ENCODE peak calls at places on chromosomes 1 and 21, in nine cellular contexts. One of them, this sample, is unnamed.

GRCh38 chr1:24954631-24955030 is 24.6 kb upstream of the RUNX3 start:
- DNase-seq in AG10803: no peak
- DNase-seq in activated CD4-positive, alpha-beta T cell treated with anti-CD3 and anti-CD28 coated beads, Interleukin-2, amount 50 U/mL, for 4 hours: no peak
- DNase-seq in CD8-positive, alpha-beta memory T cell: peak
- DNase-seq in NCI-H748 treated with DMSO at 0.1 percent for 48 hours: no peak
- DNase-seq in NT2/D1: no peak
- DNase-seq in HTR-8/SVneo: no peak
- DNase-seq in AG04450: no peak
- DNase-seq in effector CD4-positive, alpha-beta T cell: no peak
- DNase-seq in this sample: no peak

GRCh38 chr1:199083680-199084079 is 444.8 kb downstream of the PTPRC start:
- DNase-seq in AG04450: peak
- DNase-seq in NT2/D1: no peak
- DNase-seq in NCI-H748 treated with DMSO at 0.1 percent for 48 hours: no peak
- DNase-seq in effector CD4-positive, alpha-beta T cell: no peak
- DNase-seq in HTR-8/SVneo: no peak
- DNase-seq in activated CD4-positive, alpha-beta T cell treated with anti-CD3 and anti-CD28 coated beads, Interleukin-2, amount 50 U/mL, for 4 hours: no peak
- DNase-seq in CD8-positive, alpha-beta memory T cell: no peak
- DNase-seq in AG10803: peak
- DNase-seq in this sample: no peak

GRCh38 chr21:35275776-35276175 is 226.7 kb upstream of the RUNX1 start:
- DNase-seq in AG04450: no peak
- DNase-seq in activated CD4-positive, alpha-beta T cell treated with anti-CD3 and anti-CD28 coated beads, Interleukin-2, amount 50 U/mL, for 4 hours: no peak
- DNase-seq in NT2/D1: no peak
- DNase-seq in HTR-8/SVneo: no peak
- DNase-seq in NCI-H748 treated with DMSO at 0.1 percent for 48 hours: no peak
- DNase-seq in CD8-positive, alpha-beta memory T cell: no peak
- DNase-seq in effector CD4-positive, alpha-beta T cell: no peak
- DNase-seq in AG10803: peak
- DNase-seq in this sample: no peak

GRCh38 chr1:23644555-23644866 is 47.1 kb upstream of the RPL11 start:
- DNase-seq in HTR-8/SVneo: no peak
- DNase-seq in effector CD4-positive, alpha-beta T cell: no peak
- DNase-seq in activated CD4-positive, alpha-beta T cell treated with anti-CD3 and anti-CD28 coated beads, Interleukin-2, amount 50 U/mL, for 4 hours: no peak
- DNase-seq in NT2/D1: no peak
- DNase-seq in NCI-H748 treated with DMSO at 0.1 percent for 48 hours: no peak
- DNase-seq in CD8-positive, alpha-beta memory T cell: no peak
- DNase-seq in AG04450: no peak
- DNase-seq in AG10803: no peak
- DNase-seq in this sample: no peak

GRCh38 chr1:175783126-175783722 is 39.8 kb upstream of the TNR start:
- DNase-seq in AG04450: no peak
- DNase-seq in AG10803: peak
- DNase-seq in activated CD4-positive, alpha-beta T cell treated with anti-CD3 and anti-CD28 coated beads, Interleukin-2, amount 50 U/mL, for 4 hours: no peak
- DNase-seq in HTR-8/SVneo: no peak
- DNase-seq in NCI-H748 treated with DMSO at 0.1 percent for 48 hours: no peak
- DNase-seq in effector CD4-positive, alpha-beta T cell: no peak
- DNase-seq in NT2/D1: no peak
- DNase-seq in CD8-positive, alpha-beta memory T cell: no peak
- DNase-seq in this sample: peak

GRCh38 chr1:30378023-30378596 is 345.3 kb downstream of the MATN1 start:
- DNase-seq in HTR-8/SVneo: no peak
- DNase-seq in activated CD4-positive, alpha-beta T cell treated with anti-CD3 and anti-CD28 coated beads, Interleukin-2, amount 50 U/mL, for 4 hours: no peak
- DNase-seq in effector CD4-positive, alpha-beta T cell: no peak
- DNase-seq in NT2/D1: no peak
- DNase-seq in AG10803: no peak
- DNase-seq in NCI-H748 treated with DMSO at 0.1 percent for 48 hours: no peak
- DNase-seq in AG04450: no peak
- DNase-seq in CD8-positive, alpha-beta memory T cell: no peak
- DNase-seq in this sample: no peak

GRCh38 chr1:2238361-2239055 is 10.4 kb downstream of the SKI start:
- DNase-seq in AG04450: no peak
- DNase-seq in CD8-positive, alpha-beta memory T cell: peak
- DNase-seq in NT2/D1: no peak
- DNase-seq in HTR-8/SVneo: no peak
- DNase-seq in effector CD4-positive, alpha-beta T cell: no peak
- DNase-seq in activated CD4-positive, alpha-beta T cell treated with anti-CD3 and anti-CD28 coated beads, Interleukin-2, amount 50 U/mL, for 4 hours: no peak
- DNase-seq in AG10803: no peak
- DNase-seq in NCI-H748 treated with DMSO at 0.1 percent for 48 hours: no peak
- DNase-seq in this sample: no peak

GRCh38 chr1:207020016-207020708 is 12.4 kb downstream of the C1orf116 start:
- DNase-seq in AG04450: no peak
- DNase-seq in activated CD4-positive, alpha-beta T cell treated with anti-CD3 and anti-CD28 coated beads, Interleukin-2, amount 50 U/mL, for 4 hours: no peak
- DNase-seq in NT2/D1: no peak
- DNase-seq in CD8-positive, alpha-beta memory T cell: no peak
- DNase-seq in NCI-H748 treated with DMSO at 0.1 percent for 48 hours: no peak
- DNase-seq in AG10803: no peak
- DNase-seq in HTR-8/SVneo: no peak
- DNase-seq in effector CD4-positive, alpha-beta T cell: no peak
- DNase-seq in this sample: peak

GRCh38 chr1:76054357-76054756 is 20.2 kb upstream of the ST6GALNAC3 start:
- DNase-seq in NT2/D1: no peak
- DNase-seq in HTR-8/SVneo: no peak
- DNase-seq in NCI-H748 treated with DMSO at 0.1 percent for 48 hours: no peak
- DNase-seq in CD8-positive, alpha-beta memory T cell: no peak
- DNase-seq in activated CD4-positive, alpha-beta T cell treated with anti-CD3 and anti-CD28 coated beads, Interleukin-2, amount 50 U/mL, for 4 hours: no peak
- DNase-seq in AG10803: no peak
- DNase-seq in AG04450: no peak
- DNase-seq in effector CD4-positive, alpha-beta T cell: no peak
- DNase-seq in this sample: no peak

GRCh38 chr1:156076609-156077429 is 5.4 kb downstream of the MEX3A start:
- DNase-seq in activated CD4-positive, alpha-beta T cell treated with anti-CD3 and anti-CD28 coated beads, Interleukin-2, amount 50 U/mL, for 4 hours: no peak
- DNase-seq in AG10803: no peak
- DNase-seq in CD8-positive, alpha-beta memory T cell: no peak
- DNase-seq in NCI-H748 treated with DMSO at 0.1 percent for 48 hours: no peak
- DNase-seq in AG04450: no peak
- DNase-seq in NT2/D1: no peak
- DNase-seq in HTR-8/SVneo: no peak
- DNase-seq in effector CD4-positive, alpha-beta T cell: no peak
- DNase-seq in this sample: no peak

GRCh38 chr1:204287466-204287881 is 72.3 kb downstream of the PLEKHA6 start:
- DNase-seq in AG04450: no peak
- DNase-seq in NT2/D1: no peak
- DNase-seq in HTR-8/SVneo: no peak
- DNase-seq in activated CD4-positive, alpha-beta T cell treated with anti-CD3 and anti-CD28 coated beads, Interleukin-2, amount 50 U/mL, for 4 hours: no peak
- DNase-seq in CD8-positive, alpha-beta memory T cell: no peak
- DNase-seq in NCI-H748 treated with DMSO at 0.1 percent for 48 hours: no peak
- DNase-seq in AG10803: no peak
- DNase-seq in effector CD4-positive, alpha-beta T cell: no peak
- DNase-seq in this sample: peak

GRCh38 chr1:24502168-24503002 is at the start of gene RCAN3:
- DNase-seq in NCI-H748 treated with DMSO at 0.1 percent for 48 hours: peak
- DNase-seq in NT2/D1: peak
- DNase-seq in activated CD4-positive, alpha-beta T cell treated with anti-CD3 and anti-CD28 coated beads, Interleukin-2, amount 50 U/mL, for 4 hours: peak
- DNase-seq in HTR-8/SVneo: peak
- DNase-seq in AG10803: peak
- DNase-seq in AG04450: peak
- DNase-seq in effector CD4-positive, alpha-beta T cell: peak
- DNase-seq in CD8-positive, alpha-beta memory T cell: peak
- DNase-seq in this sample: peak

GRCh38 chr1:187816646-187817045 is 987.9 kb downstream of the PLA2G4A start:
- DNase-seq in HTR-8/SVneo: no peak
- DNase-seq in activated CD4-positive, alpha-beta T cell treated with anti-CD3 and anti-CD28 coated beads, Interleukin-2, amount 50 U/mL, for 4 hours: no peak
- DNase-seq in NT2/D1: no peak
- DNase-seq in NCI-H748 treated with DMSO at 0.1 percent for 48 hours: no peak
- DNase-seq in effector CD4-positive, alpha-beta T cell: no peak
- DNase-seq in AG10803: no peak
- DNase-seq in CD8-positive, alpha-beta memory T cell: no peak
- DNase-seq in AG04450: no peak
- DNase-seq in this sample: no peak

GRCh38 chr1:158496379-158496778 is 24.4 kb downstream of the OR10R2 start:
- DNase-seq in activated CD4-positive, alpha-beta T cell treated with anti-CD3 and anti-CD28 coated beads, Interleukin-2, amount 50 U/mL, for 4 hours: no peak
- DNase-seq in CD8-positive, alpha-beta memory T cell: no peak
- DNase-seq in effector CD4-positive, alpha-beta T cell: no peak
- DNase-seq in NT2/D1: peak
- DNase-seq in AG04450: no peak
- DNase-seq in NCI-H748 treated with DMSO at 0.1 percent for 48 hours: no peak
- DNase-seq in AG10803: no peak
- DNase-seq in HTR-8/SVneo: no peak
- DNase-seq in this sample: peak

GRCh38 chr21:33967086-33967571 is 51.5 kb upstream of the ATP5PO start:
- DNase-seq in HTR-8/SVneo: no peak
- DNase-seq in NT2/D1: no peak
- DNase-seq in NCI-H748 treated with DMSO at 0.1 percent for 48 hours: no peak
- DNase-seq in AG04450: no peak
- DNase-seq in AG10803: no peak
- DNase-seq in effector CD4-positive, alpha-beta T cell: no peak
- DNase-seq in activated CD4-positive, alpha-beta T cell treated with anti-CD3 and anti-CD28 coated beads, Interleukin-2, amount 50 U/mL, for 4 hours: no peak
- DNase-seq in CD8-positive, alpha-beta memory T cell: no peak
- DNase-seq in this sample: no peak

GRCh38 chr1:7553042-7553690 is 217.9 kb upstream of the VAMP3 start:
- DNase-seq in NCI-H748 treated with DMSO at 0.1 percent for 48 hours: no peak
- DNase-seq in activated CD4-positive, alpha-beta T cell treated with anti-CD3 and anti-CD28 coated beads, Interleukin-2, amount 50 U/mL, for 4 hours: no peak
- DNase-seq in CD8-positive, alpha-beta memory T cell: no peak
- DNase-seq in HTR-8/SVneo: no peak
- DNase-seq in effector CD4-positive, alpha-beta T cell: no peak
- DNase-seq in AG04450: no peak
- DNase-seq in NT2/D1: no peak
- DNase-seq in AG10803: no peak
- DNase-seq in this sample: no peak

GRCh38 chr1:11337536-11338350 is 64.7 kb downstream of the UBIAD1 start:
- DNase-seq in NT2/D1: no peak
- DNase-seq in AG10803: no peak
- DNase-seq in CD8-positive, alpha-beta memory T cell: peak
- DNase-seq in effector CD4-positive, alpha-beta T cell: peak
- DNase-seq in activated CD4-positive, alpha-beta T cell treated with anti-CD3 and anti-CD28 coated beads, Interleukin-2, amount 50 U/mL, for 4 hours: peak
- DNase-seq in AG04450: no peak
- DNase-seq in NCI-H748 treated with DMSO at 0.1 percent for 48 hours: peak
- DNase-seq in HTR-8/SVneo: peak
- DNase-seq in this sample: peak

GRCh38 chr1:37423810-37424209 is 50.6 kb upstream of the ZC3H12A start:
- DNase-seq in AG10803: no peak
- DNase-seq in NT2/D1: no peak
- DNase-seq in CD8-positive, alpha-beta memory T cell: no peak
- DNase-seq in AG04450: no peak
- DNase-seq in activated CD4-positive, alpha-beta T cell treated with anti-CD3 and anti-CD28 coated beads, Interleukin-2, amount 50 U/mL, for 4 hours: no peak
- DNase-seq in NCI-H748 treated with DMSO at 0.1 percent for 48 hours: no peak
- DNase-seq in effector CD4-positive, alpha-beta T cell: no peak
- DNase-seq in HTR-8/SVneo: no peak
- DNase-seq in this sample: no peak

GRCh38 chr1:51044834-51045233 is 57.2 kb upstream of the C1orf185 start:
- DNase-seq in activated CD4-positive, alpha-beta T cell treated with anti-CD3 and anti-CD28 coated beads, Interleukin-2, amount 50 U/mL, for 4 hours: no peak
- DNase-seq in effector CD4-positive, alpha-beta T cell: no peak
- DNase-seq in NCI-H748 treated with DMSO at 0.1 percent for 48 hours: peak
- DNase-seq in AG04450: no peak
- DNase-seq in AG10803: peak
- DNase-seq in CD8-positive, alpha-beta memory T cell: no peak
- DNase-seq in NT2/D1: no peak
- DNase-seq in HTR-8/SVneo: no peak
- DNase-seq in this sample: peak

GRCh38 chr1:212477014-212477679 is 44.4 kb downstream of the NENF start:
- DNase-seq in NT2/D1: peak
- DNase-seq in HTR-8/SVneo: peak
- DNase-seq in NCI-H748 treated with DMSO at 0.1 percent for 48 hours: peak
- DNase-seq in AG10803: peak
- DNase-seq in activated CD4-positive, alpha-beta T cell treated with anti-CD3 and anti-CD28 coated beads, Interleukin-2, amount 50 U/mL, for 4 hours: peak
- DNase-seq in AG04450: peak
- DNase-seq in effector CD4-positive, alpha-beta T cell: peak
- DNase-seq in CD8-positive, alpha-beta memory T cell: peak
- DNase-seq in this sample: peak

GRCh38 chr1:73452522-73452921 is 745.5 kb downstream of the LRRIQ3 start:
- DNase-seq in activated CD4-positive, alpha-beta T cell treated with anti-CD3 and anti-CD28 coated beads, Interleukin-2, amount 50 U/mL, for 4 hours: no peak
- DNase-seq in NT2/D1: no peak
- DNase-seq in NCI-H748 treated with DMSO at 0.1 percent for 48 hours: no peak
- DNase-seq in effector CD4-positive, alpha-beta T cell: no peak
- DNase-seq in AG10803: no peak
- DNase-seq in CD8-positive, alpha-beta memory T cell: no peak
- DNase-seq in HTR-8/SVneo: no peak
- DNase-seq in AG04450: no peak
- DNase-seq in this sample: no peak

GRCh38 chr1:203516906-203517305 is 23.0 kb downstream of the OPTC start:
- DNase-seq in NT2/D1: no peak
- DNase-seq in NCI-H748 treated with DMSO at 0.1 percent for 48 hours: no peak
- DNase-seq in AG10803: no peak
- DNase-seq in activated CD4-positive, alpha-beta T cell treated with anti-CD3 and anti-CD28 coated beads, Interleukin-2, amount 50 U/mL, for 4 hours: no peak
- DNase-seq in effector CD4-positive, alpha-beta T cell: no peak
- DNase-seq in AG04450: no peak
- DNase-seq in HTR-8/SVneo: no peak
- DNase-seq in CD8-positive, alpha-beta memory T cell: no peak
- DNase-seq in this sample: no peak

GRCh38 chr1:163535807-163536206 is 214.1 kb downstream of the NUF2 start:
- DNase-seq in NCI-H748 treated with DMSO at 0.1 percent for 48 hours: peak
- DNase-seq in effector CD4-positive, alpha-beta T cell: no peak
- DNase-seq in activated CD4-positive, alpha-beta T cell treated with anti-CD3 and anti-CD28 coated beads, Interleukin-2, amount 50 U/mL, for 4 hours: no peak
- DNase-seq in CD8-positive, alpha-beta memory T cell: no peak
- DNase-seq in HTR-8/SVneo: no peak
- DNase-seq in AG10803: peak
- DNase-seq in NT2/D1: peak
- DNase-seq in AG04450: no peak
- DNase-seq in this sample: peak

GRCh38 chr1:29505537-29506220 is 269.4 kb downstream of the PTPRU start:
- DNase-seq in AG04450: no peak
- DNase-seq in NT2/D1: no peak
- DNase-seq in effector CD4-positive, alpha-beta T cell: no peak
- DNase-seq in HTR-8/SVneo: no peak
- DNase-seq in CD8-positive, alpha-beta memory T cell: peak
- DNase-seq in activated CD4-positive, alpha-beta T cell treated with anti-CD3 and anti-CD28 coated beads, Interleukin-2, amount 50 U/mL, for 4 hours: no peak
- DNase-seq in NCI-H748 treated with DMSO at 0.1 percent for 48 hours: no peak
- DNase-seq in AG10803: no peak
- DNase-seq in this sample: no peak

GRCh38 chr21:33901421-33902288 is 13.9 kb downstream of the ATP5PO start:
- DNase-seq in AG10803: peak
- DNase-seq in AG04450: no peak
- DNase-seq in NCI-H748 treated with DMSO at 0.1 percent for 48 hours: no peak
- DNase-seq in activated CD4-positive, alpha-beta T cell treated with anti-CD3 and anti-CD28 coated beads, Interleukin-2, amount 50 U/mL, for 4 hours: no peak
- DNase-seq in CD8-positive, alpha-beta memory T cell: no peak
- DNase-seq in NT2/D1: peak
- DNase-seq in effector CD4-positive, alpha-beta T cell: no peak
- DNase-seq in HTR-8/SVneo: peak
- DNase-seq in this sample: peak

This sample was measured in MCF 10A.